ENCODE peak calls at places on chromosomes 2 and 18, in five cellular contexts. J is K562, I is GM12878, L is H1, Q is HepG2. F is an unnamed sample.

GRCh38 chr2:85112906-85113625 is 20.1 kb upstream of the TCF7L1 start:
- DNase-seq in J (no peak), I (no peak), L (no peak), Q (no peak), F (no peak)

GRCh38 chr2:18924905-18925691 is 335.7 kb upstream of the NT5C1B start:
- DNase-seq in J (no peak), I (no peak), L (no peak), Q (no peak), F (no peak)

GRCh38 chr2:85761512-85761944 is 7.7 kb downstream of the ATOH8 start:
- DNase-seq in J (no peak), I (no peak), L (no peak), Q (peak), F (no peak)

GRCh38 chr2:108978709-108979111 is 10.3 kb downstream of the EDAR start:
- DNase-seq in J (no peak), I (no peak), L (no peak), Q (no peak), F (no peak)

GRCh38 chr2:236628981-236629605 is 59.5 kb downstream of the ACKR3 start:
- DNase-seq in J (no peak), I (no peak), L (no peak), Q (no peak), F (no peak)

GRCh38 chr2:75199428-75200011 is at the start of gene TACR1:
- DNase-seq in J (peak), I (peak), L (peak), Q (peak), F (peak)

GRCh38 chr18:61551586-61551985 is 218.4 kb downstream of the CDH20 start:
- DNase-seq in J (peak), I (peak), L (no peak), Q (peak), F (no peak)

GRCh38 chr2:238523158-238524110 is 96.7 kb downstream of the ASB1 start:
- DNase-seq in J (no peak), I (no peak), L (peak), Q (peak), F (peak)

GRCh38 chr2:73074110-73075069 is 2.9 kb upstream of the SFXN5 start:
- DNase-seq in J (no peak), I (no peak), L (no peak), Q (no peak), F (no peak)

GRCh38 chr2:63738019-63738418 is 103.7 kb upstream of the UGP2 start:
- DNase-seq in J (no peak), I (no peak), L (no peak), Q (no peak), F (no peak)

GRCh38 chr2:241194811-241195210 is 6.3 kb downstream of the ANO7 start:
- DNase-seq in J (no peak), I (no peak), L (no peak), Q (no peak), F (no peak)

GRCh38 chr2:84970956-84971798 is at the start of gene KCMF1:
- DNase-seq in J (peak), I (no peak), L (peak), Q (no peak), F (peak)

GRCh38 chr18:36672437-36673344 is 156.1 kb downstream of the TPGS2 start:
- DNase-seq in J (no peak), I (no peak), L (no peak), Q (no peak), F (no peak)

GRCh38 chr18:12765127-12765526 is 62.3 kb downstream of the PSMG2 start:
- DNase-seq in J (no peak), I (no peak), L (no peak), Q (no peak), F (no peak)

GRCh38 chr18:2312440-2312839 is 258.9 kb downstream of the METTL4 start:
- DNase-seq in J (no peak), I (peak), L (no peak), Q (no peak), F (no peak)

GRCh38 chr2:85119900-85120299 is 13.3 kb upstream of the TCF7L1 start:
- DNase-seq in J (no peak), I (no peak), L (peak), Q (no peak), F (peak)

GRCh38 chr2:207353836-207354235 is 175.9 kb upstream of the CREB1 start:
- DNase-seq in J (no peak), I (no peak), L (no peak), Q (no peak), F (no peak)

GRCh38 chr18:60174832-60175231 is 197.7 kb downstream of the MC4R start:
- DNase-seq in J (no peak), I (no peak), L (no peak), Q (no peak), F (no peak)

GRCh38 chr18:60172030-60172429 is 200.5 kb downstream of the MC4R start:
- DNase-seq in J (no peak), I (no peak), L (no peak), Q (no peak), F (no peak)

GRCh38 chr18:60182223-60182622 is 190.4 kb downstream of the MC4R start:
- DNase-seq in J (no peak), I (no peak), L (no peak), Q (no peak), F (no peak)

GRCh38 chr18:60176271-60176670 is 196.3 kb downstream of the MC4R start:
- DNase-seq in J (no peak), I (no peak), L (no peak), Q (no peak), F (no peak)
- TF ChIP-seq USF2 in J (no peak), I (no peak), L (no peak), Q (no peak), F (no peak)

GRCh38 chr2:61125123-61125710 is 36.8 kb upstream of the C2orf74 start:
- DNase-seq in J (no peak), I (peak), L (no peak), Q (no peak), F (no peak)
- TF ChIP-seq MAX in J (no peak), I (no peak), L (no peak), Q (no peak), F (no peak)

GRCh38 chr2:97724946-97725688 is 11.7 kb downstream of the ZAP70 start:
- DNase-seq in J (no peak), I (no peak), L (no peak), Q (no peak), F (no peak)

GRCh38 chr2:97724501-97724900 is 11.1 kb downstream of the ZAP70 start:
- DNase-seq in J (no peak), I (no peak), L (no peak), Q (no peak), F (no peak)

GRCh38 chr2:97724073-97724410 is 10.7 kb downstream of the ZAP70 start:
- DNase-seq in J (no peak), I (no peak), L (no peak), Q (no peak), F (no peak)

GRCh38 chr2:97722227-97722626 is 8.9 kb downstream of the ZAP70 start:
- DNase-seq in J (no peak), I (no peak), L (no peak), Q (no peak), F (no peak)

DNA sequence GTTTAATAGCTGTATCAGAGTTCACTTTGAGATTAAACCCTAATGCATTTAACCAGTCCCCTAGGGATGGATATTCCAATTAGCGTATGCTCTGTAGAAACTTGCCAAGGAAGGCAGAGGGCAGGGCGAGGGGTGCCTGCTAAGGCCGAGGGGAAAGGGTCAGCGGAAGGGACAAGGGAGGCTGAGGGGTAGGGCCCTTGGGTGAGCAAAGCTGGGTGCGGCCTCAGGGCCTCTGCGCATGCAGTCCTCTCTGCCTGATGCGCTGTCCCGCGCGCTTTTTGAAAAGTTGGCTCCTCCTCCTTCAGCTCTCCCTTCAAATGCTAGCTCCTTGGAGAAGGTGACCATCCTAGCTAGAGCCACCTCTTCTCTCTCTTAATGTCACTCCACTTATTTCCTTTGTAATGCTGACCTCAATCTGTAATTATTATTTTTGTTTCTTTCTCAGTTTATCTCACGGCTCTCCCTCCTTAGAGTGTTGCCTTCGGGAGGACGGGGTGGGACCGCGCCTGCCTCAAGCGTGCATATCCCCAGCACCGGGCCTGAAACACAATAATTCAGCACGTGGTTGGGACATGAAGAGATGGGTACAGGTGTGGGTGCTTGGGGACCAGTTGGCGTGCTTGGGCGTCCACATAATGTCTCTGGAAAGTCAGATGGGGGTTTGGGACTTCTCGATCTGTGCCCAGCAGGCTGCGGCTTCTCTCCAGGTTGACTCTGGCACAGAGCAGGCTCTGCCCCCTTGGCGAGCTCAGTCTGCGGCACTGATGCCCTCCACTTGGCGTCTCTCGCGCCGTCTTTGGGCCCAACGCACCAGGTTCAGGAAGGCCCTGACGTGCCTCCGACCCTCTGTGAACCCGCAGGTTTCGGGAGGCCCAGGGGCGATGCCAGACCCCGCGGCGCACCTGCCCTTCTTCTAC is 10.0 kb downstream of the ZAP70 start:
- DNase-seq in J (no peak), I (no peak), L (no peak), Q (no peak), F (no peak)
- TF ChIP-seq SP1 in J (no peak), I (no peak), L (no peak), Q (no peak), F (no peak)

GRCh38 chr2:24861500-24861899 is 58.5 kb downstream of the ADCY3 start:
- DNase-seq in J (no peak), I (no peak), L (no peak), Q (no peak), F (no peak)
- TF ChIP-seq USF2 in J (no peak), I (no peak), L (no peak), Q (no peak), F (no peak)

GRCh38 chr2:55097462-55098410 is 47.5 kb upstream of the RTN4 start:
- DNase-seq in J (peak), I (no peak), L (no peak), Q (no peak), F (no peak)
- TF ChIP-seq MAX in J (no peak), I (no peak), L (no peak), Q (no peak), F (no peak)

GRCh38 chr18:22977847-22978701 is 44.9 kb downstream of the RBBP8 start:
- DNase-seq in J (no peak), I (no peak), L (no peak), Q (no peak), F (no peak)
- TF ChIP-seq SP1 in J (no peak), I (no peak), L (no peak), Q (no peak), F (no peak)

GRCh38 chr2:205763708-205764501 is 81.6 kb downstream of the NRP2 start:
- DNase-seq in J (peak), I (no peak), L (peak), Q (no peak), F (peak)
- TF ChIP-seq USF2 in J (no peak), I (no peak), L (no peak), Q (no peak), F (no peak)

GRCh38 chr2:232321156-232321816 is 57.3 kb upstream of the ALPP start:
- DNase-seq in J (peak), I (no peak), L (peak), Q (no peak), F (peak)
- TF ChIP-seq MAX in J (no peak), I (no peak), L (no peak), Q (no peak), F (no peak)

GRCh38 chr2:144663217-144663616 is 143.3 kb upstream of the ZEB2 start:
- DNase-seq in J (no peak), I (no peak), L (no peak), Q (no peak), F (no peak)

GRCh38 chr2:144660518-144661316 is 140.8 kb upstream of the ZEB2 start:
- DNase-seq in J (peak), I (no peak), L (no peak), Q (no peak), F (no peak)

GRCh38 chr2:144659731-144660275 is 139.9 kb upstream of the ZEB2 start:
- DNase-seq in J (peak), I (no peak), L (no peak), Q (no peak), F (no peak)
- TF ChIP-seq SP1 in J (no peak), I (no peak), L (no peak), Q (no peak), F (no peak)

DNA sequence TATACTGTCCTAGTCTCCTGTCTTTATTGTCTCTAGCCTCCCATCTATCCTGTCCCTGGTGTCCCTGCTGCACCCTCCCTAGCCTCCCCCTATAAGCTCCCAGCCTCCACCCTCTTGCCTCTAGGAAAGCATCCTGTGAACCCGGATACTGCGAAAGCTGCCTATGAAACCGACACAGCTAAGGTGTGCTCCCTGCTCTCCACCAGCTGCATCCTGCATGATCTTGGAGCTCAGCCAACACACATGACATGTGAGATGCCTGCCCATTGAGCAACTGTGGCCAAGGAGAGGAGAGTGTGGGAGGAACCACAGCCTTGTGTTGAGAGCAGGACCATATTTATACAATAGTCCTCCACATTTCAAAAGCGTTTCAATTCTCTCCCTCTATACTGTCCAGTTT is 187.1 kb downstream of the ZBTB7C start:
- DNase-seq in J (peak), I (peak), L (no peak), Q (peak), F (no peak)
- TF ChIP-seq USF2 in J (no peak), I (no peak), L (no peak), Q (no peak), F (no peak)